ENCODE peak calls at places on chromosomes 7 and 10, in five cellular contexts. S is A549, X is SK-N-MC, W is heart right ventricle, T is HL-60. O is an unnamed sample.

GRCh38 chr7:50227623-50228618 is 76.6 kb upstream of the IKZF1 start:
- DNase-seq in S (no peak), X (no peak), W (no peak), T (peak; percentile 50), O (no peak)

GRCh38 chr10:70174058-70174741 is 3.9 kb upstream of the SAR1A start:
- DNase-seq in S (no peak), X (no peak), W (no peak), T (peak; percentile 73), O (no peak)

GRCh38 chr10:72276421-72277339 is 3.0 kb downstream of the DDIT4 start:
- DNase-seq in S (peak; percentile 89), X (no peak), W (no peak), T (no peak), O (no peak)

GRCh38 chr7:85115862-85116261 is 71.0 kb downstream of the SEMA3D start:
- DNase-seq in S (no peak), X (no peak), W (no peak), T (no peak), O (no peak)

GRCh38 chr7:134458341-134458805 is 527 bp downstream of the AKR1B1 start:
- DNase-seq in S (peak; percentile 74), X (no peak), W (peak; percentile 52), T (peak; percentile 18), O (no peak)

GRCh38 chr10:123136806-123137642 is 1.3 kb downstream of the HMX3 start:
- DNase-seq in S (peak; percentile 53), X (no peak), W (no peak), T (no peak), O (no peak)

GRCh38 chr10:74437822-74438221 is 286.8 kb downstream of the ADK start:
- DNase-seq in S (peak; percentile 31), X (no peak), W (no peak), T (no peak), O (no peak)

GRCh38 chr7:158734861-158735260 is 30.3 kb upstream of the NCAPG2 start:
- DNase-seq in S (no peak), X (no peak), W (no peak), T (no peak), O (peak; percentile 22)

GRCh38 chr7:140544278-140544896 is 65.1 kb upstream of the MKRN1 start:
- DNase-seq in S (no peak), X (no peak), W (no peak), T (no peak), O (no peak)

GRCh38 chr7:106068986-106069385 is 43.1 kb downstream of the SYPL1 start:
- DNase-seq in S (no peak), X (no peak), W (no peak), T (no peak), O (no peak)

GRCh38 chr7:50591480-50592438 is 26.6 kb upstream of the DDC start:
- DNase-seq in S (no peak), X (no peak), W (no peak), T (no peak), O (no peak)

GRCh38 chr7:108097703-108098102 is 32.5 kb downstream of the LAMB4 start:
- DNase-seq in S (peak; percentile 61), X (no peak), W (no peak), T (peak; percentile 10), O (no peak)

GRCh38 chr7:66758964-66759628 is 18.6 kb downstream of the RABGEF1 start:
- DNase-seq in S (no peak), X (no peak), W (no peak), T (peak; percentile 89), O (no peak)

GRCh38 chr10:18683427-18683826 is 24.2 kb downstream of the ARL5B start:
- DNase-seq in S (no peak), X (no peak), W (no peak), T (no peak), O (no peak)

GRCh38 chr7:32218741-32219283 is 148.6 kb upstream of the PDE1C start:
- DNase-seq in S (no peak), X (no peak), W (no peak), T (no peak), O (no peak)

GRCh38 chr7:150722403-150723065 is 6.1 kb downstream of the GIMAP1 start:
- DNase-seq in S (no peak), X (no peak), W (no peak), T (no peak), O (peak; percentile 10)

GRCh38 chr7:29177963-29178612 is 16.5 kb upstream of the CHN2 start:
- DNase-seq in S (no peak), X (no peak), W (peak; percentile 33), T (peak; percentile 29), O (no peak)

GRCh38 chr10:48306870-48307531 is 524 bp downstream of the MAPK8 start:
- DNase-seq in S (peak; percentile 42), X (no peak), W (peak; percentile 78), T (peak; percentile 43), O (peak; percentile 61)

GRCh38 chr7:29285451-29285807 is 90.9 kb downstream of the CHN2 start:
- DNase-seq in S (peak; percentile 20), X (peak; percentile 39), W (no peak), T (peak; percentile 83), O (no peak)

GRCh38 chr7:130893441-130893894 is 159.5 kb upstream of the KLF14 start:
- DNase-seq in S (peak; percentile 56), X (no peak), W (no peak), T (no peak), O (no peak)

GRCh38 chr7:114857605-114858004 is 64.3 kb upstream of the MDFIC start:
- DNase-seq in S (no peak), X (no peak), W (no peak), T (no peak), O (no peak)

GRCh38 chr10:7872041-7872442 is 53.7 kb downstream of the TAF3 start:
- DNase-seq in S (peak; percentile 31), X (no peak), W (no peak), T (no peak), O (no peak)

GRCh38 chr7:131057524-131058065 is 270.1 kb upstream of the MKLN1 start:
- DNase-seq in S (no peak), X (no peak), W (no peak), T (peak; percentile 32), O (no peak)

GRCh38 chr7:81770823-81771222 is 976 bp upstream of the HGF start:
- DNase-seq in S (no peak), X (no peak), W (no peak), T (no peak), O (no peak)
- H3K27ac ChIP-seq in S (no peak overlapping the region), X (no peak overlapping the region), W (no peak overlapping the region), T (no peak overlapping the region), O (no peak overlapping the region)

DNA sequence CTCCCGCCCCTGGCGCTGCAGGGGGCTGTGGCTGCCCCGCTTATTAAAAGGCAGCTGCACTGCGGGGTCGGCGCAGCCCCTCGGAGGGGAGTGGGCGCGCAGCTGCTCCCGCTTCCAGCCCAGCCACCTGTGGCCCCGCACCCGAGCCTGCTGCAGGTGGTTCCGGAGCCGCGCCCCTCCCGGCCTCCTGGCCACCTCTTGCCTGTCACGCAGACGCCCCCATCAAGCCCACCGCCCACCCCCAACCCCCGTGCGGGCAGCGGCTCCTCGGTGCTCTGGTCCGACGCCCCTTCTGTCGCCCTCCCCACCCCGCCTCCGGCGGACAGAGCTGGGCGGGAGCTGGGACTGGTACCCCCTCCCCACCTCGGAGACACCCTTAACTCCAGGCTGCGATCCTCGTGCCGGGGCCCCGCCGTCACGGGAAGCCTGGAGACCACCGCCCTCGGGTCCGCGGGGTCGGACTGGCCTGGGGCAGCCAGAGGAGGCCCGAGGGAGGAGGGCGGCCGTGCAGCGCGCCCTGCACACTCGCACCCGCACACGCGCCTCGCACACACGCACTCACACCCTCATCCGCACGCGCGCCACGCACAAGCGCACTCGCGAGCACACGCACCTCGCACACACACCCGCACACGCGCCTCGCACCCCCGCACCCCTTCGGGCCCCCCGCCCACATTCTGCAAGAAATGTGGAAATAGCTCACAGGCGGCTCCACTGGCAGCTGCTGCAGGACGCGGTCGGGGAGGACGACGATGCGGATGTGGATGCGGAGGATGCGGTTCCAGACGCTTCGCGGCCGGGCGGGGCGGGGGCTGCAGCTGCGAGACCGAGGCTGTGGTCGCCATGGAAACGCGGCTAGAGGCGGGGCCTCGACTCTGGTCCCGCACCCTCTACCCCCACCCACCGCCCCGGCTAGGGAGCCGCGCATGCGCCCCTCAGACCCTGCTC is at the start of gene CALY:
- DNase-seq in S (peak; percentile 68), X (no peak), W (no peak), T (peak; percentile 76), O (no peak)
- H3K27ac ChIP-seq in S (peak within 1 kb of the TSS; percentile 85), X (no peak within 1 kb of the TSS), W (no peak within 1 kb of the TSS), T (no peak within 1 kb of the TSS), O (no peak within 1 kb of the TSS)

DNA sequence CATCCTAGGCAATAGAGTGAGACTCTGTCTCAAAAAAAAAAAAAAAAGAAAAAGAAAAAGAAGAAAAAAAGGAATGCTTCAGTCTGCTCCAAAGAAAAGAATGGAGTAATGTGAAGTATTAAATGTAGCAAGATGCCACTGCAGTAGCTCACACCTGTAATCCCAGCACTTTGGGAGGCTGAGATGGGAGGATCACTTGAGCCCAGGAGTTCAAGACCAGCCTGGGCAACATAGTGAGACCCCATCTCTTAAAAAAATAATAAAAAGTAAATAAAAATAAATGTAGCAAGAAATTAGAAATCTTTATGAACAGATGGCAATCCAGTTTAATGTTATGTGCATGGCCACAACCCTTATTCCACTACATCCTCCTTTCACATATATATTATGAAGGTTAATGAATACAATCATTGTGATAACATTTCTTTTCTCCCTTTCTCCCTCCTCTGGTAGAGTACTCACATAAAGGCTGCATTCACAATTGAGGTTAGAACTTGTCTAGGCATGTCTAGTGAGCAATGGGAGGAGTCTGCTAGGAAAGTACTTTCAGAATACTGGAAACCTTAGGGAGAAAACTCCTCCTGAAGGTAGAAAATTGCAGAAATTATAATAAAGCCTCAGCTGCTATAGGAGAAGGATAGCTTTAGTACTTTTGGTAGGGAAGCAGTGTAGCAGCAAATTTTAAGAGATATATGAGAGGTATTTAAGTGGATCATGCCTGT is 20.4 kb downstream of the KLLN start:
- DNase-seq in S (peak; percentile 60), X (no peak), W (no peak), T (no peak), O (no peak)
- H3K27ac ChIP-seq in S (peak overlapping the region; percentile 78), X (no peak overlapping the region), W (no peak overlapping the region), T (no peak overlapping the region), O (no peak overlapping the region)

GRCh38 chr10:131249957-131250347 is 61.6 kb downstream of the TCERG1L start:
- DNase-seq in S (no peak), X (no peak), W (no peak), T (no peak), O (no peak)
- H3K27ac ChIP-seq in S (no peak overlapping the region), X (no peak overlapping the region), W (no peak overlapping the region), T (no peak overlapping the region), O (no peak overlapping the region)

DNA sequence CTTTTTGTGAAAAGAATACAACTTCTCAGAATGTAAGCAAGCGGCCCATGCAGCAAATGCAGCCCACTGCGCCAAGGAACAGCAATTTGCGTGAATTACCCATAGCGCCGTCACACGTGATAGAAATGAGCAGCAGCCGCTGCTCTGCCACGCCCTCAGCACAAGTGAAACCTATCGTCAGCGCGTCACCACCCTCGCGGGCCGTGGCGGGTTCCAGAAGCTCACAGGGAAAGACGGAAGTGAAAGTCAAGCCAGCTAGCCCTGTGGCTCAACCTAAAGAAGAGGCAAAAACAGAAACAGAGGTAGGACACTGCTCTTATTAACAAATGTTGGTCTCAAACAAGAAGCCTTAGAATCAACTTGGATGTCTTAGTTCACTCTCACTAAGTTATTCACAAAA is 70.5 kb downstream of the SHH start:
- DNase-seq in S (no peak), X (no peak), W (no peak), T (peak; percentile 77), O (no peak)
- H3K27ac ChIP-seq in S (no peak overlapping the region), X (no peak overlapping the region), W (no peak overlapping the region), T (no peak overlapping the region), O (no peak overlapping the region)

GRCh38 chr7:919114-919442 is 35.4 kb downstream of the ADAP1 start:
- DNase-seq in S (no peak), X (no peak), W (no peak), T (no peak), O (no peak)
- H3K27ac ChIP-seq in S (no peak overlapping the region), X (no peak overlapping the region), W (no peak overlapping the region), T (no peak overlapping the region), O (no peak overlapping the region)

O was measured in lung.